ENCODE peak calls at places on chromosomes 11 and 22, in eight cellular contexts. One of them, this sample, is unnamed. For H3K36me3, the result is how much of the 10 kb centered on the place peaks cover.

GRCh38 chr22:18952022-18952421 is 15.9 kb upstream of the PRODH start:
- DNase-seq in astrocyte: no peak
- DNase-seq in OCI-LY7: no peak
- DNase-seq in HCT116: no peak
- DNase-seq in naive thymus-derived CD4-positive, alpha-beta T cell: no peak
- DNase-seq in spleen: no peak
- DNase-seq in lung: no peak
- DNase-seq in CD4-positive, CD25-positive, alpha-beta regulatory T cell: no peak
- DNase-seq in this sample: no peak

GRCh38 chr11:35605691-35606090 is 12.6 kb upstream of the FJX1 start:
- DNase-seq in CD4-positive, CD25-positive, alpha-beta regulatory T cell: no peak
- DNase-seq in OCI-LY7: no peak
- DNase-seq in lung: no peak
- DNase-seq in astrocyte: peak
- DNase-seq in spleen: no peak
- DNase-seq in naive thymus-derived CD4-positive, alpha-beta T cell: no peak
- DNase-seq in HCT116: no peak
- DNase-seq in this sample: no peak

GRCh38 chr11:22089609-22090008 is 103.3 kb upstream of the ANO5 start:
- DNase-seq in naive thymus-derived CD4-positive, alpha-beta T cell: no peak
- DNase-seq in OCI-LY7: no peak
- DNase-seq in spleen: no peak
- DNase-seq in lung: no peak
- DNase-seq in HCT116: no peak
- DNase-seq in CD4-positive, CD25-positive, alpha-beta regulatory T cell: no peak
- DNase-seq in astrocyte: no peak
- DNase-seq in this sample: no peak

GRCh38 chr22:31044262-31044861 is 36.8 kb upstream of the SMTN start:
- DNase-seq in CD4-positive, CD25-positive, alpha-beta regulatory T cell: no peak
- DNase-seq in HCT116: no peak
- DNase-seq in spleen: no peak
- DNase-seq in astrocyte: peak
- DNase-seq in lung: peak
- DNase-seq in OCI-LY7: no peak
- DNase-seq in naive thymus-derived CD4-positive, alpha-beta T cell: no peak
- DNase-seq in this sample: peak

GRCh38 chr11:25961539-25961938 is 370.4 kb upstream of the ANO3 start:
- DNase-seq in CD4-positive, CD25-positive, alpha-beta regulatory T cell: no peak
- DNase-seq in astrocyte: no peak
- DNase-seq in lung: no peak
- DNase-seq in HCT116: no peak
- DNase-seq in naive thymus-derived CD4-positive, alpha-beta T cell: no peak
- DNase-seq in spleen: no peak
- DNase-seq in OCI-LY7: peak
- DNase-seq in this sample: no peak

GRCh38 chr11:2713721-2714462 is 14.1 kb upstream of the KCNQ1OT1 start:
- DNase-seq in naive thymus-derived CD4-positive, alpha-beta T cell: no peak
- DNase-seq in spleen: no peak
- DNase-seq in OCI-LY7: no peak
- DNase-seq in astrocyte: no peak
- DNase-seq in HCT116: no peak
- DNase-seq in lung: no peak
- DNase-seq in CD4-positive, CD25-positive, alpha-beta regulatory T cell: no peak
- DNase-seq in this sample: no peak

GRCh38 chr11:68643576-68643975 is 40.8 kb upstream of the GAL start:
- DNase-seq in spleen: no peak
- DNase-seq in naive thymus-derived CD4-positive, alpha-beta T cell: no peak
- DNase-seq in CD4-positive, CD25-positive, alpha-beta regulatory T cell: no peak
- DNase-seq in OCI-LY7: no peak
- DNase-seq in HCT116: peak
- DNase-seq in astrocyte: no peak
- DNase-seq in lung: no peak
- DNase-seq in this sample: no peak

GRCh38 chr11:83033972-83034672 is 37.6 kb downstream of the RAB30 start:
- DNase-seq in OCI-LY7: no peak
- DNase-seq in naive thymus-derived CD4-positive, alpha-beta T cell: no peak
- DNase-seq in spleen: no peak
- DNase-seq in astrocyte: peak
- DNase-seq in CD4-positive, CD25-positive, alpha-beta regulatory T cell: no peak
- DNase-seq in lung: no peak
- DNase-seq in HCT116: no peak
- DNase-seq in this sample: peak

GRCh38 chr11:19393941-19394340 is 153.2 kb upstream of the E2F8 start:
- DNase-seq in astrocyte: no peak
- DNase-seq in CD4-positive, CD25-positive, alpha-beta regulatory T cell: no peak
- DNase-seq in OCI-LY7: no peak
- DNase-seq in naive thymus-derived CD4-positive, alpha-beta T cell: no peak
- DNase-seq in spleen: no peak
- DNase-seq in lung: no peak
- DNase-seq in HCT116: no peak
- DNase-seq in this sample: no peak

GRCh38 chr11:75654314-75654713 is 14.5 kb downstream of the MAP6 start:
- DNase-seq in lung: no peak
- DNase-seq in naive thymus-derived CD4-positive, alpha-beta T cell: no peak
- DNase-seq in astrocyte: peak
- DNase-seq in CD4-positive, CD25-positive, alpha-beta regulatory T cell: peak
- DNase-seq in HCT116: no peak
- DNase-seq in OCI-LY7: no peak
- DNase-seq in spleen: no peak
- DNase-seq in this sample: no peak

GRCh38 chr11:47078751-47079524 is 97.7 kb downstream of the ARFGAP2 start:
- DNase-seq in CD4-positive, CD25-positive, alpha-beta regulatory T cell: no peak
- DNase-seq in lung: no peak
- DNase-seq in OCI-LY7: no peak
- DNase-seq in HCT116: no peak
- DNase-seq in spleen: no peak
- DNase-seq in astrocyte: peak
- DNase-seq in naive thymus-derived CD4-positive, alpha-beta T cell: no peak
- DNase-seq in this sample: no peak

GRCh38 chr11:116420030-116420429 is 352.8 kb downstream of the BUD13 start:
- DNase-seq in astrocyte: no peak
- DNase-seq in CD4-positive, CD25-positive, alpha-beta regulatory T cell: no peak
- DNase-seq in lung: no peak
- DNase-seq in HCT116: no peak
- DNase-seq in OCI-LY7: no peak
- DNase-seq in naive thymus-derived CD4-positive, alpha-beta T cell: no peak
- DNase-seq in spleen: no peak
- DNase-seq in this sample: no peak

GRCh38 chr11:84719935-84720577 is 907.1 kb downstream of the DLG2 start:
- DNase-seq in CD4-positive, CD25-positive, alpha-beta regulatory T cell: no peak
- DNase-seq in spleen: peak
- DNase-seq in OCI-LY7: no peak
- DNase-seq in lung: no peak
- DNase-seq in astrocyte: no peak
- DNase-seq in HCT116: no peak
- DNase-seq in naive thymus-derived CD4-positive, alpha-beta T cell: no peak
- DNase-seq in this sample: no peak

GRCh38 chr11:13699041-13699440 is 30.6 kb downstream of the FAR1 start:
- DNase-seq in spleen: no peak
- DNase-seq in OCI-LY7: no peak
- DNase-seq in naive thymus-derived CD4-positive, alpha-beta T cell: no peak
- DNase-seq in HCT116: no peak
- DNase-seq in lung: no peak
- DNase-seq in astrocyte: no peak
- DNase-seq in CD4-positive, CD25-positive, alpha-beta regulatory T cell: no peak
- DNase-seq in this sample: no peak

GRCh38 chr11:13701506-13701905 is 33.0 kb downstream of the FAR1 start:
- DNase-seq in OCI-LY7: no peak
- DNase-seq in lung: no peak
- DNase-seq in spleen: no peak
- DNase-seq in naive thymus-derived CD4-positive, alpha-beta T cell: no peak
- DNase-seq in HCT116: no peak
- DNase-seq in astrocyte: no peak
- DNase-seq in CD4-positive, CD25-positive, alpha-beta regulatory T cell: no peak
- DNase-seq in this sample: no peak

GRCh38 chr11:13699870-13700269 is 31.4 kb downstream of the FAR1 start:
- DNase-seq in CD4-positive, CD25-positive, alpha-beta regulatory T cell: no peak
- DNase-seq in HCT116: no peak
- DNase-seq in naive thymus-derived CD4-positive, alpha-beta T cell: no peak
- DNase-seq in lung: no peak
- DNase-seq in astrocyte: no peak
- DNase-seq in spleen: no peak
- DNase-seq in OCI-LY7: no peak
- DNase-seq in this sample: no peak

GRCh38 chr11:13705710-13706109 is 37.2 kb downstream of the FAR1 start:
- DNase-seq in CD4-positive, CD25-positive, alpha-beta regulatory T cell: no peak
- DNase-seq in OCI-LY7: no peak
- DNase-seq in HCT116: no peak
- DNase-seq in lung: no peak
- DNase-seq in naive thymus-derived CD4-positive, alpha-beta T cell: no peak
- DNase-seq in astrocyte: no peak
- DNase-seq in spleen: no peak
- DNase-seq in this sample: no peak

DNA sequence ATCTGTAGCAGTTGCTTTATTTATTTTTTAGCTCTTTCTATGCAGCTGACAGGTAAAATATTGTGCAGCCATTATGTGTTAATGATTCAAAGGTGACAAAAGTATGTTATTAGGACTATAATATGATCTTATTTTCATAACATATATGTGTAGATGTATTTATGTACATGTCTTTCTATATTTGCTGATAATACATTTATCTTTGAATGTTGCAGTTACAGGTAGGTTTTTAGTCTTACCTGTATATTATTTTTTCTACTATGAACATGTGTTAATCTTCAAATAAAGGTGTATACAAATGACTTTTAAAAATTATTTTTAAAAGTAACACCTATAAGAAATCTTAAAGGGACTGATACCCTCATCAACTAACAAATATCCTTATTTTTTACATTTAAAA is 33.6 kb downstream of the FAR1 start:
- DNase-seq in OCI-LY7: no peak
- DNase-seq in spleen: no peak
- DNase-seq in CD4-positive, CD25-positive, alpha-beta regulatory T cell: no peak
- DNase-seq in lung: no peak
- DNase-seq in naive thymus-derived CD4-positive, alpha-beta T cell: no peak
- DNase-seq in HCT116: no peak
- DNase-seq in astrocyte: no peak
- DNase-seq in this sample: no peak
- H3K36me3 ChIP-seq in OCI-LY7: half or more
- H3K36me3 ChIP-seq in spleen: under half
- H3K36me3 ChIP-seq in CD4-positive, CD25-positive, alpha-beta regulatory T cell: under half
- H3K36me3 ChIP-seq in lung: under half
- H3K36me3 ChIP-seq in naive thymus-derived CD4-positive, alpha-beta T cell: under half
- H3K36me3 ChIP-seq in HCT116: under half
- H3K36me3 ChIP-seq in astrocyte: under half
- H3K36me3 ChIP-seq in this sample: under half

DNA sequence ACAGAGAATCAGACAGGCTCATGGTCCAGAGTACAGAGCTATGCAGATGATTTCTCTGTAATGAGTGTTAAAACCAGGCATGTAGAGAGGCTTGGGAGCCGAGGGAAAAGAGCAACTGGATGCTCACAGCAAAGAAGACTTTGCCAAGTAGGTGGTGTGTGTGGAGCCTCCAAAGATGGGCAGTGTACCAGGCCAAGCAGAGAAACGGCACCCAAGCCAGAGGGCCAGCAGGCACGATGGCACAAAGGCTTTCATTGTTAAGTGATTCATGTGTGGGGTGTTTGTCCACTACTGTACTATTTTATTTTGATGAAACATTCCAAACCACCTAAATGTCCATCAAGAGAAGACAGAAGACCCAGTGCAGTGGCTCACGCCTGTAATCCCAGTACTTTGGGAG is 11.1 kb downstream of the RANGAP1 start:
- DNase-seq in spleen: no peak
- DNase-seq in OCI-LY7: no peak
- DNase-seq in astrocyte: no peak
- DNase-seq in lung: no peak
- DNase-seq in naive thymus-derived CD4-positive, alpha-beta T cell: no peak
- DNase-seq in HCT116: no peak
- DNase-seq in CD4-positive, CD25-positive, alpha-beta regulatory T cell: no peak
- DNase-seq in this sample: no peak
- H3K36me3 ChIP-seq in spleen: half or more
- H3K36me3 ChIP-seq in OCI-LY7: half or more
- H3K36me3 ChIP-seq in astrocyte: under half
- H3K36me3 ChIP-seq in lung: under half
- H3K36me3 ChIP-seq in naive thymus-derived CD4-positive, alpha-beta T cell: under half
- H3K36me3 ChIP-seq in HCT116: under half
- H3K36me3 ChIP-seq in CD4-positive, CD25-positive, alpha-beta regulatory T cell: half or more
- H3K36me3 ChIP-seq in this sample: half or more

GRCh38 chr11:86248609-86249008 is 4.1 kb downstream of the EED start:
- DNase-seq in astrocyte: no peak
- DNase-seq in OCI-LY7: no peak
- DNase-seq in lung: no peak
- DNase-seq in CD4-positive, CD25-positive, alpha-beta regulatory T cell: no peak
- DNase-seq in naive thymus-derived CD4-positive, alpha-beta T cell: no peak
- DNase-seq in HCT116: no peak
- DNase-seq in spleen: no peak
- DNase-seq in this sample: no peak
- H3K36me3 ChIP-seq in astrocyte: under half
- H3K36me3 ChIP-seq in OCI-LY7: under half
- H3K36me3 ChIP-seq in lung: under half
- H3K36me3 ChIP-seq in CD4-positive, CD25-positive, alpha-beta regulatory T cell: under half
- H3K36me3 ChIP-seq in naive thymus-derived CD4-positive, alpha-beta T cell: under half
- H3K36me3 ChIP-seq in HCT116: under half
- H3K36me3 ChIP-seq in spleen: under half
- H3K36me3 ChIP-seq in this sample: under half

GRCh38 chr11:108032800-108033199 is 24.1 kb downstream of the CUL5 start:
- DNase-seq in spleen: no peak
- DNase-seq in astrocyte: no peak
- DNase-seq in CD4-positive, CD25-positive, alpha-beta regulatory T cell: no peak
- DNase-seq in HCT116: no peak
- DNase-seq in lung: no peak
- DNase-seq in OCI-LY7: no peak
- DNase-seq in naive thymus-derived CD4-positive, alpha-beta T cell: no peak
- DNase-seq in this sample: no peak
- H3K36me3 ChIP-seq in spleen: under half
- H3K36me3 ChIP-seq in astrocyte: under half
- H3K36me3 ChIP-seq in CD4-positive, CD25-positive, alpha-beta regulatory T cell: under half
- H3K36me3 ChIP-seq in HCT116: under half
- H3K36me3 ChIP-seq in lung: under half
- H3K36me3 ChIP-seq in OCI-LY7: half or more
- H3K36me3 ChIP-seq in naive thymus-derived CD4-positive, alpha-beta T cell: under half
- H3K36me3 ChIP-seq in this sample: under half

DNA sequence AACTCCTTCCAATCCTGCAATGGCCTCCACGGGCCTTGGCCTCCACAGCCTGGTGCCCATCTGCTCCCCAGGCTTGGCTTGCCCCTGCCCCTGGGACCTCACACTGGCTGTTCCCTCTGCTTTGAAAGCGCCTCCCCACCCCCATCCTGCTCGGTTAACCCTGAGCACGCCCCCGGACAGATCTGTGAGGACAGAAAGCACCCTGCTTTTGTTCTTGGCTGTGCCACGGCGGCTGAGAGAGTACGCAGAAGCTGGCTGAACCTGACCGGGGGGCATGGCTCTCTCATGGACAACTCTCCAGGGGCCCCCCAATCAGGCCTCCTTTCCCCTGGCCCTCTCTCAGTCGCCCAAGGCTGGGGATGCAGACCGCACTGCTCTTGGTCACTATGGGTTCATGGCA is 20.2 kb upstream of the RASL10A start:
- DNase-seq in astrocyte: no peak
- DNase-seq in naive thymus-derived CD4-positive, alpha-beta T cell: no peak
- DNase-seq in OCI-LY7: no peak
- DNase-seq in HCT116: no peak
- DNase-seq in spleen: no peak
- DNase-seq in lung: no peak
- DNase-seq in CD4-positive, CD25-positive, alpha-beta regulatory T cell: no peak
- DNase-seq in this sample: no peak
- H3K36me3 ChIP-seq in astrocyte: under half
- H3K36me3 ChIP-seq in naive thymus-derived CD4-positive, alpha-beta T cell: under half
- H3K36me3 ChIP-seq in OCI-LY7: half or more
- H3K36me3 ChIP-seq in HCT116: under half
- H3K36me3 ChIP-seq in spleen: half or more
- H3K36me3 ChIP-seq in lung: under half
- H3K36me3 ChIP-seq in CD4-positive, CD25-positive, alpha-beta regulatory T cell: half or more
- H3K36me3 ChIP-seq in this sample: under half